ENCODE peak calls at places on chromosomes 1 and 21, in seven cellular contexts. One of them, this sample, is unnamed.

GRCh38 chr1:111471012-111471411 is 2.8 kb upstream of the C1orf162 start:
- DNase-seq in transverse colon: peak; percentile 57
- DNase-seq in gastrocnemius medialis: peak; percentile 49
- DNase-seq in retinal pigment epithelial cell: no peak
- DNase-seq in right lobe of liver: no peak
- DNase-seq in heart right ventricle: peak; percentile 49
- DNase-seq in cardiac muscle cell: no peak
- DNase-seq in this sample: no peak

GRCh38 chr1:27144920-27145661 is 9.8 kb downstream of the SLC9A1 start:
- DNase-seq in transverse colon: peak; percentile 37
- DNase-seq in gastrocnemius medialis: peak; percentile 49
- DNase-seq in retinal pigment epithelial cell: peak; percentile 60
- DNase-seq in right lobe of liver: no peak
- DNase-seq in heart right ventricle: no peak
- DNase-seq in cardiac muscle cell: no peak
- DNase-seq in this sample: no peak

GRCh38 chr1:115336741-115337140 is 1.3 kb downstream of the NGF start:
- DNase-seq in transverse colon: no peak
- DNase-seq in gastrocnemius medialis: no peak
- DNase-seq in retinal pigment epithelial cell: no peak
- DNase-seq in right lobe of liver: no peak
- DNase-seq in heart right ventricle: no peak
- DNase-seq in cardiac muscle cell: no peak
- DNase-seq in this sample: no peak

GRCh38 chr1:28966617-28967016 is 52.2 kb downstream of the EPB41 start:
- DNase-seq in transverse colon: no peak
- DNase-seq in gastrocnemius medialis: no peak
- DNase-seq in retinal pigment epithelial cell: no peak
- DNase-seq in right lobe of liver: no peak
- DNase-seq in heart right ventricle: no peak
- DNase-seq in cardiac muscle cell: no peak
- DNase-seq in this sample: no peak

GRCh38 chr1:157975216-157975615 is 18.2 kb upstream of the KIRREL1 start:
- DNase-seq in transverse colon: no peak
- DNase-seq in gastrocnemius medialis: no peak
- DNase-seq in retinal pigment epithelial cell: no peak
- DNase-seq in right lobe of liver: no peak
- DNase-seq in heart right ventricle: no peak
- DNase-seq in cardiac muscle cell: no peak
- DNase-seq in this sample: no peak

GRCh38 chr1:39142394-39143060 is 62.0 kb upstream of the MACF1 start:
- DNase-seq in transverse colon: no peak
- DNase-seq in gastrocnemius medialis: no peak
- DNase-seq in retinal pigment epithelial cell: no peak
- DNase-seq in right lobe of liver: no peak
- DNase-seq in heart right ventricle: no peak
- DNase-seq in cardiac muscle cell: no peak
- DNase-seq in this sample: peak; percentile 58

GRCh38 chr1:42833981-42834380 is 12.4 kb upstream of the ZNF691 start:
- DNase-seq in transverse colon: no peak
- DNase-seq in gastrocnemius medialis: no peak
- DNase-seq in retinal pigment epithelial cell: no peak
- DNase-seq in right lobe of liver: no peak
- DNase-seq in heart right ventricle: no peak
- DNase-seq in cardiac muscle cell: no peak
- DNase-seq in this sample: no peak

GRCh38 chr21:38720074-38720473 is 85.7 kb upstream of the ETS2 start:
- DNase-seq in transverse colon: no peak
- DNase-seq in gastrocnemius medialis: no peak
- DNase-seq in retinal pigment epithelial cell: no peak
- DNase-seq in right lobe of liver: no peak
- DNase-seq in heart right ventricle: no peak
- DNase-seq in cardiac muscle cell: no peak
- DNase-seq in this sample: no peak

GRCh38 chr1:44616991-44617702 is 57.1 kb downstream of the TMEM53 start:
- DNase-seq in transverse colon: peak; percentile 26
- DNase-seq in gastrocnemius medialis: no peak
- DNase-seq in retinal pigment epithelial cell: no peak
- DNase-seq in right lobe of liver: peak; percentile 67
- DNase-seq in heart right ventricle: no peak
- DNase-seq in cardiac muscle cell: peak; percentile 68
- DNase-seq in this sample: no peak

GRCh38 chr1:33323663-33324477 is 3.0 kb upstream of the A3GALT2 start:
- DNase-seq in transverse colon: no peak
- DNase-seq in gastrocnemius medialis: peak; percentile 10
- DNase-seq in retinal pigment epithelial cell: no peak
- DNase-seq in right lobe of liver: no peak
- DNase-seq in heart right ventricle: no peak
- DNase-seq in cardiac muscle cell: no peak
- DNase-seq in this sample: no peak

GRCh38 chr1:53634571-53634979 is 104.4 kb downstream of the GLIS1 start:
- DNase-seq in transverse colon: no peak
- DNase-seq in gastrocnemius medialis: no peak
- DNase-seq in retinal pigment epithelial cell: no peak
- DNase-seq in right lobe of liver: peak; percentile 40
- DNase-seq in heart right ventricle: no peak
- DNase-seq in cardiac muscle cell: no peak
- DNase-seq in this sample: no peak

GRCh38 chr1:182301467-182302198 is 90.0 kb downstream of the GLUL start:
- DNase-seq in transverse colon: peak; percentile 48
- DNase-seq in gastrocnemius medialis: peak; percentile 38
- DNase-seq in retinal pigment epithelial cell: peak; percentile 90
- DNase-seq in right lobe of liver: no peak
- DNase-seq in heart right ventricle: peak; percentile 48
- DNase-seq in cardiac muscle cell: peak; percentile 20
- DNase-seq in this sample: no peak

GRCh38 chr21:46634966-46635323 is 529 bp upstream of the PRMT2 start:
- DNase-seq in transverse colon: no peak
- DNase-seq in gastrocnemius medialis: peak; percentile 32
- DNase-seq in retinal pigment epithelial cell: peak; percentile 61
- DNase-seq in right lobe of liver: peak; percentile 68
- DNase-seq in heart right ventricle: peak; percentile 74
- DNase-seq in cardiac muscle cell: peak; percentile 76
- DNase-seq in this sample: no peak

GRCh38 chr1:24927886-24928630 is 2.0 kb downstream of the RUNX3 start:
- DNase-seq in transverse colon: no peak
- DNase-seq in gastrocnemius medialis: no peak
- DNase-seq in retinal pigment epithelial cell: no peak
- DNase-seq in right lobe of liver: no peak
- DNase-seq in heart right ventricle: no peak
- DNase-seq in cardiac muscle cell: no peak
- DNase-seq in this sample: no peak

GRCh38 chr1:24926596-24927249 is 3.4 kb downstream of the RUNX3 start:
- DNase-seq in transverse colon: no peak
- DNase-seq in gastrocnemius medialis: no peak
- DNase-seq in retinal pigment epithelial cell: no peak
- DNase-seq in right lobe of liver: no peak
- DNase-seq in heart right ventricle: no peak
- DNase-seq in cardiac muscle cell: peak; percentile 60
- DNase-seq in this sample: no peak

GRCh38 chr1:24925082-24925779 is 4.8 kb downstream of the RUNX3 start:
- DNase-seq in transverse colon: peak; percentile 41
- DNase-seq in gastrocnemius medialis: no peak
- DNase-seq in retinal pigment epithelial cell: no peak
- DNase-seq in right lobe of liver: no peak
- DNase-seq in heart right ventricle: no peak
- DNase-seq in cardiac muscle cell: no peak
- DNase-seq in this sample: no peak

GRCh38 chr1:24927473-24927872 is 2.6 kb downstream of the RUNX3 start:
- DNase-seq in transverse colon: no peak
- DNase-seq in gastrocnemius medialis: no peak
- DNase-seq in retinal pigment epithelial cell: no peak
- DNase-seq in right lobe of liver: no peak
- DNase-seq in heart right ventricle: no peak
- DNase-seq in cardiac muscle cell: no peak
- DNase-seq in this sample: no peak

DNA sequence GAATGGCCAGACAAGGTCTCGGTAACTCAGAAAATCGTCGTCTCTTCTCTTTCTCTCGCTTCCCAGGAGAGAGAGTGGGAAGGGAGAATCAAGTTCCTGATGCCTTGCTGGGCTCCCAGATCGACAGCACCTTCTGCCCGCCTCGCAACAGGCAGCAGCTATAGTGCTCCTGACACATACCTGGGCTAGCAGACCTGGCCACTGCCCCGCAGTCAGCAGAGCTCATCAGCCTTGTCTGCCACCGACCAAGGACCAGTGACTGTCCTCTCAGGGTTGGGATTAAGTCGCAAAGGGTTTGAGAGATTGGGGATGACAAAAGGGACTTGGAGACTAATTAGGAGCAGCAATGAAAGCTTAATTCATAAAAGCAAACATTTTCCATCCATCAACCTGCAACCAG is 4.1 kb downstream of the RUNX3 start:
- DNase-seq in transverse colon: no peak
- DNase-seq in gastrocnemius medialis: no peak
- DNase-seq in retinal pigment epithelial cell: no peak
- DNase-seq in right lobe of liver: no peak
- DNase-seq in heart right ventricle: no peak
- DNase-seq in cardiac muscle cell: no peak
- DNase-seq in this sample: no peak
- H3K4me3 ChIP-seq in transverse colon: no peak overlapping the region
- H3K4me3 ChIP-seq in gastrocnemius medialis: no peak overlapping the region
- H3K4me3 ChIP-seq in retinal pigment epithelial cell: no peak overlapping the region
- H3K4me3 ChIP-seq in right lobe of liver: no peak overlapping the region
- H3K4me3 ChIP-seq in heart right ventricle: no peak overlapping the region
- H3K4me3 ChIP-seq in cardiac muscle cell: no peak overlapping the region
- H3K4me3 ChIP-seq in this sample: no peak overlapping the region

DNA sequence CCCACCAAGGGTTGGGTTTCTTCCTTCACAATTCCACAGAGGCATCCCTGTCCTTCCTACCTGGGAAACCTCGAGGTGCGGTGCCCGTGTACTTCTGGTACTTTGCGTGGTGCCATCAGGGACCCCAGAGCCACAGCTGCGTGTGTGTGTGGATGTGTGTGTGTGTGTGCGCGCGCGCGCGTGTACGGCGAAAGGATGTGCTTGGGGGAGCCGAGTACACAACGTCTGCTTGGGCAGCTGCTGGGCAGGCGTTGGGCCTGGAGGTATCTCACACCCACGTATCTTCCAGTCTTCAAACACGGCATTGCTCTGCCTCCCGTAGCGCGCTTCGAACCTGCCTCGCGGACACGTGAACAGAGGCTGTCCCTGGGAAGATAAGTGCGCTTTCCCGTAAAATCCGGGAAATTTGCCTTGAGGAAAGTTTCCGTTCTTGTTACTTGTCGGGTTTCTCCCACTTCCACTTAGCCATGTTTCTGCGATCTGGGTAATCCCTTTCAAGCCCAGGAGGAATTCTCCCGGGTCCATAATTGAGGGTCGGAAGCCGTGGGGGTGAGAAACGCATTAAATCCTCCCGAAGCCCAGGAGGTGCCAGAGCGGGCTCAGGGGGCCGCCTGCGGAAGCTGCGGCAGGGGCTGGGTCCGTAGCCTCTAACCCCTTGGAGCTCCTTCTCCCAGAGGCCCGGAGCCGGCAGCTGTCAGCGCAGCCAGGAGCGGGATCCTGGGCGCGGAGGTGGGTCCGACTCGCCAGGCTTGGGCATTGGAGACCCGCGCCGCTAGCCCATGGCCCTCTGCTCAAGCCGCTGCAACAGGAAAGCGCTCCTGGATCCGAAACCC is 2.1 kb upstream of the SIM2 start:
- DNase-seq in transverse colon: no peak
- DNase-seq in gastrocnemius medialis: no peak
- DNase-seq in retinal pigment epithelial cell: no peak
- DNase-seq in right lobe of liver: no peak
- DNase-seq in heart right ventricle: no peak
- DNase-seq in cardiac muscle cell: no peak
- DNase-seq in this sample: no peak
- TF ChIP-seq CTCF in transverse colon: no peak
- TF ChIP-seq CTCF in gastrocnemius medialis: no peak
- TF ChIP-seq CTCF in retinal pigment epithelial cell: no peak
- TF ChIP-seq CTCF in right lobe of liver: no peak
- TF ChIP-seq CTCF in heart right ventricle: no peak
- TF ChIP-seq CTCF in cardiac muscle cell: no peak
- TF ChIP-seq CTCF in this sample: no peak

GRCh38 chr1:99681583-99681982 is 35.7 kb downstream of the PALMD start:
- DNase-seq in transverse colon: no peak
- DNase-seq in gastrocnemius medialis: peak; percentile 67
- DNase-seq in retinal pigment epithelial cell: no peak
- DNase-seq in right lobe of liver: no peak
- DNase-seq in heart right ventricle: peak; percentile 33
- DNase-seq in cardiac muscle cell: no peak
- DNase-seq in this sample: no peak
- H3K4me3 ChIP-seq in transverse colon: no peak overlapping the region
- H3K4me3 ChIP-seq in gastrocnemius medialis: no peak overlapping the region
- H3K4me3 ChIP-seq in retinal pigment epithelial cell: no peak overlapping the region
- H3K4me3 ChIP-seq in right lobe of liver: no peak overlapping the region
- H3K4me3 ChIP-seq in heart right ventricle: no peak overlapping the region
- H3K4me3 ChIP-seq in cardiac muscle cell: no peak overlapping the region
- H3K4me3 ChIP-seq in this sample: no peak overlapping the region

GRCh38 chr1:230568008-230568407 is 74.3 kb upstream of the COG2 start:
- DNase-seq in transverse colon: peak; percentile 66
- DNase-seq in gastrocnemius medialis: no peak
- DNase-seq in retinal pigment epithelial cell: no peak
- DNase-seq in right lobe of liver: no peak
- DNase-seq in heart right ventricle: no peak
- DNase-seq in cardiac muscle cell: peak; percentile 14
- DNase-seq in this sample: no peak
- TF ChIP-seq CTCF in transverse colon: peak; percentile 51
- TF ChIP-seq CTCF in gastrocnemius medialis: no peak
- TF ChIP-seq CTCF in retinal pigment epithelial cell: peak; percentile 19
- TF ChIP-seq CTCF in right lobe of liver: no peak
- TF ChIP-seq CTCF in heart right ventricle: no peak
- TF ChIP-seq CTCF in cardiac muscle cell: peak; percentile 7
- TF ChIP-seq CTCF in this sample: peak; percentile 22

GRCh38 chr21:45254557-45254930 is 33.2 kb downstream of the POFUT2 start:
- DNase-seq in transverse colon: no peak
- DNase-seq in gastrocnemius medialis: no peak
- DNase-seq in retinal pigment epithelial cell: no peak
- DNase-seq in right lobe of liver: no peak
- DNase-seq in heart right ventricle: no peak
- DNase-seq in cardiac muscle cell: no peak
- DNase-seq in this sample: no peak
- H3K4me3 ChIP-seq in transverse colon: no peak overlapping the region
- H3K4me3 ChIP-seq in gastrocnemius medialis: no peak overlapping the region
- H3K4me3 ChIP-seq in retinal pigment epithelial cell: no peak overlapping the region
- H3K4me3 ChIP-seq in right lobe of liver: no peak overlapping the region
- H3K4me3 ChIP-seq in heart right ventricle: no peak overlapping the region
- H3K4me3 ChIP-seq in cardiac muscle cell: no peak overlapping the region
- H3K4me3 ChIP-seq in this sample: no peak overlapping the region

GRCh38 chr1:194175251-194175650 is 988.8 kb upstream of the B3GALT2 start:
- DNase-seq in transverse colon: no peak
- DNase-seq in gastrocnemius medialis: no peak
- DNase-seq in retinal pigment epithelial cell: no peak
- DNase-seq in right lobe of liver: no peak
- DNase-seq in heart right ventricle: no peak
- DNase-seq in cardiac muscle cell: no peak
- DNase-seq in this sample: no peak
- TF ChIP-seq CTCF in transverse colon: no peak
- TF ChIP-seq CTCF in gastrocnemius medialis: no peak
- TF ChIP-seq CTCF in retinal pigment epithelial cell: no peak
- TF ChIP-seq CTCF in right lobe of liver: no peak
- TF ChIP-seq CTCF in heart right ventricle: no peak
- TF ChIP-seq CTCF in cardiac muscle cell: no peak
- TF ChIP-seq CTCF in this sample: no peak

This sample was measured in LNCaP clone FGC.